ENCODE peak calls at places on chromosomes 4 and X, in six cellular contexts. R, W, X, T, G and D are unnamed samples. For H3K4me1, the result is how much of the 10 kb centered on the place peaks cover.

GRCh38 chr4:53959373-53959772 is 105.0 kb downstream of the CHIC2 start:
- DNase-seq in R (no peak), W (no peak), X (no peak), T (no peak), G (peak), D (no peak)

GRCh38 chrX:154457491-154458115 is 478 bp upstream of the PLXNA3 start:
- DNase-seq in R (no peak), W (no peak), X (peak), T (peak), G (no peak), D (peak)

GRCh38 chrX:35098419-35098818 is 155.8 kb downstream of the FAM47B start:
- DNase-seq in R (no peak), W (peak), X (no peak), T (no peak), G (no peak), D (no peak)

GRCh38 chrX:71198066-71198465 is 25.0 kb upstream of the GJB1 start:
- DNase-seq in R (no peak), W (no peak), X (no peak), T (no peak), G (no peak), D (no peak)

GRCh38 chr4:77465271-77465670 is 140.3 kb upstream of the CXCL13 start:
- DNase-seq in R (no peak), W (no peak), X (no peak), T (no peak), G (no peak), D (peak)

GRCh38 chr4:42915484-42915883 is 23.0 kb downstream of the GRXCR1 start:
- DNase-seq in R (no peak), W (no peak), X (no peak), T (no peak), G (no peak), D (no peak)

GRCh38 chrX:154714925-154715324 is 36.0 kb downstream of the GAB3 start:
- DNase-seq in R (no peak), W (peak), X (no peak), T (no peak), G (no peak), D (no peak)

GRCh38 chr4:144868309-144868708 is 222.4 kb downstream of the HHIP start:
- DNase-seq in R (no peak), W (no peak), X (no peak), T (no peak), G (no peak), D (no peak)

GRCh38 chr4:1055721-1056590 is 44.5 kb downstream of the FGFRL1 start:
- DNase-seq in R (no peak), W (no peak), X (no peak), T (no peak), G (peak), D (peak)

GRCh38 chr4:76956961-76957738 is 7.6 kb downstream of the SEPTIN11 start:
- DNase-seq in R (no peak), W (no peak), X (no peak), T (no peak), G (no peak), D (no peak)

GRCh38 chr4:156295676-156296075 is 342.0 kb upstream of the CTSO start:
- DNase-seq in R (no peak), W (no peak), X (no peak), T (no peak), G (no peak), D (no peak)

GRCh38 chrX:138026211-138026610 is 460.3 kb downstream of the ZIC3 start:
- DNase-seq in R (no peak), W (no peak), X (no peak), T (no peak), G (no peak), D (no peak)

GRCh38 chr4:54659213-54660144 is 1.7 kb downstream of the KIT start:
- DNase-seq in R (no peak), W (peak), X (no peak), T (no peak), G (no peak), D (peak)

GRCh38 chr4:122874194-122874593 is 47.6 kb downstream of the FGF2 start:
- DNase-seq in R (no peak), W (peak), X (no peak), T (no peak), G (no peak), D (no peak)

GRCh38 chrX:87900320-87900908 is 382.8 kb downstream of the KLHL4 start:
- DNase-seq in R (no peak), W (no peak), X (no peak), T (no peak), G (no peak), D (no peak)

GRCh38 chrX:105698386-105698785 is 124.0 kb upstream of the NRK start:
- DNase-seq in R (no peak), W (no peak), X (no peak), T (no peak), G (no peak), D (no peak)

GRCh38 chr4:155899891-155900290 is 3.6 kb upstream of the TDO2 start:
- DNase-seq in R (no peak), W (no peak), X (no peak), T (no peak), G (no peak), D (no peak)

DNA sequence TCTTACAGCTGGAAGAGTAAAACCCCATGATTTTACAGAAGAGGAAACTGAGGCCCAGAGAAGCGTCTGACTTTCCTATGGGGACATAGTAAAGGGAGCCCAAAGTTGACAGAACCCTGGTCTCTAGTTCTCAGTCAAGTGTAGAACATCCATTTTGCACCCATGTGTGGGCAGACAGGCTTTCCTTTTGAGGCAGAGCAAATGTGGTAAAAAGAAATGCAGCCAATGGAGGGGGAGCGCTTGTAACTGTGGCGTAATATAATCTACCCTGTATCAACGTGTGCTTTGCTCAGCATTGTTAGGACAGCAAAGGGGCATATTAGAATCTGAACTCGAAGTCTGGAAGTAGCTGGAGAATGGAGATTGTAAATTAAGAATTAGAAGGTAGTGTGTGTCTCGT is 8.8 kb downstream of the MAMLD1 start:
- DNase-seq in R (no peak), W (no peak), X (no peak), T (no peak), G (no peak), D (no peak)
- H3K27ac ChIP-seq in R (no peak), W (no peak), X (peak), T (no peak), G (peak), D (no peak)

GRCh38 chr4:184821242-184821641 is 4.5 kb downstream of the ACSL1 start:
- DNase-seq in R (no peak), W (no peak), X (no peak), T (no peak), G (no peak), D (no peak)
- H3K4me1 ChIP-seq in R (under half), W (under half), X (under half), T (under half), G (half or more), D (under half)

GRCh38 chr4:94561249-94562024 is 109.7 kb downstream of the PDLIM5 start:
- DNase-seq in R (no peak), W (peak), X (no peak), T (no peak), G (no peak), D (no peak)

GRCh38 chr4:94564252-94564651 is 112.5 kb downstream of the PDLIM5 start:
- DNase-seq in R (no peak), W (no peak), X (no peak), T (no peak), G (no peak), D (no peak)

GRCh38 chr4:94558392-94558920 is 106.7 kb downstream of the PDLIM5 start:
- DNase-seq in R (no peak), W (no peak), X (no peak), T (no peak), G (no peak), D (no peak)

GRCh38 chr4:94559351-94559806 is 107.6 kb downstream of the PDLIM5 start:
- DNase-seq in R (no peak), W (no peak), X (no peak), T (no peak), G (no peak), D (no peak)

GRCh38 chr4:94562285-94562684 is 110.5 kb downstream of the PDLIM5 start:
- DNase-seq in R (no peak), W (no peak), X (no peak), T (no peak), G (no peak), D (no peak)
- H3K27ac ChIP-seq in R (no peak), W (peak), X (peak), T (no peak), G (peak), D (peak)

DNA sequence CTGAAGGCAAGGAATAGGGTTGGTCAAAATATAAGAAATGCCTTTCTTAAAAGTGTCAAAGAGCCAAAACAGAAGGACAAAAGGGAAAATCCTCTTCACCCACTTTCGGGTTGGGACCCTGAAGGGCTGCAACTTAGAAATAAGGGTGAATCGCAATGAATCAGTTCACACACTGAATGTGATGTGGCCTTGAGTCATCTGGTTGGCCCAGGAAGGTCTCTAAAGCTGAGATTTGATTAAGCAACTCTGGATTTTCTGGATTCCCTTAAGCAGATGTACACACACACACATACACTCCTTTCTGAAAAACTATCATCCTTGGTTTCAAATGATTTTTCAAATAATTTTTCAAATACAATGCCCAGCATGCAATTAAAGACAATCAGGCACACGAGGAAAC is 13.1 kb downstream of the TAB3 start:
- DNase-seq in R (no peak), W (peak), X (no peak), T (no peak), G (no peak), D (no peak)
- H3K4me1 ChIP-seq in R (under half), W (under half), X (under half), T (under half), G (under half), D (under half)